ENCODE peak calls at places on chromosome 19, in eight cellular contexts. B, J, E, P, U, C, X and F are unnamed samples. For H3K4me1, the result is how much of the 10 kb centered on the place peaks cover.

GRCh38 chr19:54266133-54266532 is 9.1 kb upstream of the LILRB5 start:
- DNase-seq in B (peak), J (peak), E (peak), P (peak), U (peak), C (peak), X (peak), F (no peak)

GRCh38 chr19:29800086-29800825 is 11.5 kb upstream of the CCNE1 start:
- DNase-seq in B (no peak), J (no peak), E (no peak), P (no peak), U (no peak), C (no peak), X (no peak), F (no peak)

GRCh38 chr19:44741258-44741731 is 7.2 kb upstream of the BCL3 start:
- DNase-seq in B (peak), J (peak), E (no peak), P (no peak), U (no peak), C (no peak), X (no peak), F (no peak)

GRCh38 chr19:13099073-13099999 is 3.3 kb downstream of the LYL1 start:
- DNase-seq in B (peak), J (no peak), E (peak), P (peak), U (peak), C (peak), X (peak), F (no peak)

GRCh38 chr19:29831041-29831548 is 19.3 kb downstream of the CCNE1 start:
- DNase-seq in B (no peak), J (peak), E (no peak), P (no peak), U (no peak), C (no peak), X (no peak), F (no peak)

GRCh38 chr19:11100064-11100463 is 10.8 kb downstream of the LDLR start:
- DNase-seq in B (no peak), J (no peak), E (no peak), P (no peak), U (no peak), C (no peak), X (no peak), F (no peak)

GRCh38 chr19:4910594-4911273 is 1.4 kb downstream of the UHRF1 start:
- DNase-seq in B (peak), J (peak), E (peak), P (no peak), U (peak), C (peak), X (no peak), F (no peak)

GRCh38 chr19:20078696-20079095 is 896 bp downstream of the ZNF90 start:
- DNase-seq in B (peak), J (no peak), E (peak), P (no peak), U (no peak), C (peak), X (no peak), F (no peak)

GRCh38 chr19:29690842-29691241 is 24.2 kb downstream of the C19orf12 start:
- DNase-seq in B (no peak), J (peak), E (no peak), P (no peak), U (peak), C (no peak), X (peak), F (no peak)

GRCh38 chr19:7348587-7349230 is at the start of gene ARHGEF18:
- DNase-seq in B (peak), J (no peak), E (no peak), P (no peak), U (no peak), C (no peak), X (no peak), F (no peak)

GRCh38 chr19:58578430-58578925 is 5.3 kb upstream of the MZF1 start:
- DNase-seq in B (no peak), J (no peak), E (no peak), P (no peak), U (no peak), C (peak), X (no peak), F (no peak)

GRCh38 chr19:43455321-43456113 is 9.9 kb downstream of the LYPD3 start:
- DNase-seq in B (no peak), J (no peak), E (no peak), P (no peak), U (no peak), C (no peak), X (no peak), F (no peak)

GRCh38 chr19:27974082-27974513 is 1238.9 kb downstream of the UQCRFS1 start:
- DNase-seq in B (peak), J (peak), E (no peak), P (peak), U (peak), C (peak), X (peak), F (no peak)

GRCh38 chr19:33221641-33222040 is 4.0 kb downstream of the SLC7A10 start:
- DNase-seq in B (no peak), J (peak), E (no peak), P (no peak), U (no peak), C (no peak), X (no peak), F (no peak)

GRCh38 chr19:11420429-11420893 is 1.3 kb upstream of the RGL3 start:
- DNase-seq in B (no peak), J (no peak), E (peak), P (no peak), U (peak), C (peak), X (peak), F (no peak)

GRCh38 chr19:13748169-13748884 is 16.0 kb upstream of the MRI1 start:
- DNase-seq in B (peak), J (peak), E (no peak), P (no peak), U (peak), C (peak), X (peak), F (no peak)

GRCh38 chr19:32067686-32068085 is 277.7 kb upstream of the ZNF507 start:
- DNase-seq in B (no peak), J (peak), E (no peak), P (no peak), U (peak), C (no peak), X (peak), F (no peak)

GRCh38 chr19:14974488-14974887 is 5.2 kb downstream of the SLC1A6 start:
- DNase-seq in B (no peak), J (no peak), E (no peak), P (no peak), U (no peak), C (no peak), X (no peak), F (no peak)

GRCh38 chr19:34428549-34429285 is 536 bp downstream of the UBA2 start:
- DNase-seq in B (peak), J (peak), E (peak), P (peak), U (peak), C (no peak), X (peak), F (no peak)

GRCh38 chr19:49799798-49800376 is 13.2 kb downstream of the FUZ start:
- DNase-seq in B (no peak), J (no peak), E (no peak), P (no peak), U (no peak), C (peak), X (peak), F (no peak)

GRCh38 chr19:18764591-18765051 is 26.5 kb downstream of the COMP start:
- DNase-seq in B (no peak), J (no peak), E (no peak), P (no peak), U (no peak), C (no peak), X (no peak), F (no peak)

GRCh38 chr19:48290923-48291700 is 21.2 kb downstream of the ZNF114 start:
- DNase-seq in B (peak), J (peak), E (peak), P (peak), U (peak), C (peak), X (peak), F (no peak)

GRCh38 chr19:49912965-49913685 is 15.9 kb upstream of the ATF5 start:
- DNase-seq in B (no peak), J (no peak), E (no peak), P (no peak), U (peak), C (peak), X (peak), F (no peak)

GRCh38 chr19:6459356-6460098 is at the start of gene SLC25A23:
- DNase-seq in B (peak), J (peak), E (peak), P (peak), U (peak), C (peak), X (peak), F (no peak)

GRCh38 chr19:35903550-35904179 is 1.3 kb downstream of the HCST start:
- DNase-seq in B (peak), J (peak), E (peak), P (peak), U (peak), C (peak), X (peak), F (peak)

GRCh38 chr19:20969898-20970297 is 46.8 kb downstream of the ZNF85 start:
- DNase-seq in B (no peak), J (no peak), E (no peak), P (no peak), U (no peak), C (no peak), X (no peak), F (no peak)

GRCh38 chr19:12628040-12629022 is 17.6 kb downstream of the ZNF791 start:
- DNase-seq in B (no peak), J (peak), E (no peak), P (no peak), U (no peak), C (no peak), X (no peak), F (no peak)

GRCh38 chr19:32196690-32197420 is 148.6 kb upstream of the ZNF507 start:
- DNase-seq in B (no peak), J (no peak), E (no peak), P (no peak), U (no peak), C (no peak), X (peak), F (peak)

GRCh38 chr19:7101498-7102253 is 32.2 kb downstream of the ZNF557 start:
- DNase-seq in B (no peak), J (no peak), E (no peak), P (no peak), U (no peak), C (no peak), X (no peak), F (no peak)

GRCh38 chr19:36420961-36421748 is 2.7 kb upstream of the ZFP82 start:
- DNase-seq in B (no peak), J (no peak), E (no peak), P (no peak), U (no peak), C (peak), X (no peak), F (no peak)

GRCh38 chr19:53091855-53092254 is 11.4 kb downstream of the ZNF160 start:
- DNase-seq in B (no peak), J (no peak), E (no peak), P (no peak), U (no peak), C (no peak), X (no peak), F (no peak)

DNA sequence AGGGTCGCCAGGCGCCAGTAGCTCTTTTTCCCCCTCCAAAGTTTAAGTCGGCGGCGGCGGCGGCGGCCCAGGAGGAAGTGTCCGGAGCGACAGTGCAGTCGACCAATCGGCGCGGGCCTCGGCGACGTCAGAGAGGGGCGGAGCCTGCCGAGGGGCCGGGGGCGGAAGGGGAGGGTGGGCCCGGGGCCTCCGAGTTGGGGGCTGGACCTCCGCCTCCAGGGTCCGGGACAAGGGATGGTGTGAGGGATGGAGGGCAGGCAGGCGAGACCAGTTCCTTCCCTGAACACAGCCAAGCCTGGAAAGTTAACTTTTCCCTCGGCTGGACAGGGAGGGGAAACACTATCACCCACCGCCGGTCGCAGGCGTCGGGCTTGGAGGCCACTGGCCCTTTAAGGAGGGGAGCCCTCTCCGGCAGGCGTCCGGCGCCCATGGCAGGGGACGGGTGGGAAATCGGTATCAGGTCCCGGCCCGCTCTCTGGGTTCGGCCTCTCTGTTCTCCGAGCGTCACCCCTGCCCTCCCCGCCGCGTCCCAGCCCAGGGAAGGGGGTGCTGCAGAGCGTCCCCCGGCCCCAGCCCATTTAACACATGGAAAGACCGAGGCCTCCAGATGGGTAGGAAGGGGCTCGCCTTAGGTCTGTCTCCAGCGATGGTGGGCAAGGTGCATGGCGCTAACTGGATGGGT is at the start of gene PRKD2:
- DNase-seq in B (peak), J (peak), E (peak), P (peak), U (peak), C (peak), X (peak), F (peak)
- TF ChIP-seq POLR2A in B (peak), J (peak), E (peak), P (no peak), U (no peak), C (peak), X (no peak), F (no peak)

DNA sequence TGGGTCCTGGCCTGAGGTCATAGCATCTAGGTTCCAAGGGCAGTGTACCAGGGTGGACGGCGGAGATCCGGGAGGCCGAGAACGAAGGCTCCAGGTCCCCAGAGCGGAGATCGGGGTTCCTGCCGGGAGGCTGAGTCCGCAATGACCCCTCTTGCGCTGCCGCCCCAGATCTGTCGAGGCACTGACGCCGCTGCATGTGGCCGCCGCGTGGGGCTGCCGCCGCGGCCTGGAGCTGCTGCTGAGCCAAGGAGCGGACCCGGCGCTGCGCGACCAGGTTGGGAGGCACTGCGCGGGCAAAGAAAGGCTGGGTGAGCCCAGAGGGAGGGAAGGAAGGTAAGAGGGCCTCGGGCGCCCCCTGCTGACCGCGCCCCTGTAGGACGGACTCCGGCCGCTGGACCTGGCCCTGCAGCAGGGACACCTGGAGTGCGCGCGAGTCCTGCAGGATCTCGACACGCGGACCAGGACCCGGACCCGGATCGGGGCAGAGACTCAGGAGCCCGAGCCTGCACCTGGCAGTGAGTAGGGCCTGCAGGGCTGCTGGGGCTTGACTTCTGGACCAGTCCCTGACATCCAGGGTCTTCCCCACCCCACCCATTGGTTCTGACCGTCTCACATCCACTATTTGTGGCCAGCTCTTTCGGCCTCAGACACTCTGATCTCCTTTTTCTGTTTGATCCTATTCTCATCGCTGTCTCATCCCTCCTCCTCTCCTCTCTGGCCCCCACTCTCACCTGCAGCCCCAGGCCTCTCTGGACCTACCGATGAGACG is 971 bp downstream of the ANKLE1 start:
- DNase-seq in B (peak), J (peak), E (peak), P (peak), U (peak), C (peak), X (peak), F (peak)
- H3K4me1 ChIP-seq in B (under half), J (under half), E (under half), P (under half), U (under half), C (under half), X (under half), F (under half)

DNA sequence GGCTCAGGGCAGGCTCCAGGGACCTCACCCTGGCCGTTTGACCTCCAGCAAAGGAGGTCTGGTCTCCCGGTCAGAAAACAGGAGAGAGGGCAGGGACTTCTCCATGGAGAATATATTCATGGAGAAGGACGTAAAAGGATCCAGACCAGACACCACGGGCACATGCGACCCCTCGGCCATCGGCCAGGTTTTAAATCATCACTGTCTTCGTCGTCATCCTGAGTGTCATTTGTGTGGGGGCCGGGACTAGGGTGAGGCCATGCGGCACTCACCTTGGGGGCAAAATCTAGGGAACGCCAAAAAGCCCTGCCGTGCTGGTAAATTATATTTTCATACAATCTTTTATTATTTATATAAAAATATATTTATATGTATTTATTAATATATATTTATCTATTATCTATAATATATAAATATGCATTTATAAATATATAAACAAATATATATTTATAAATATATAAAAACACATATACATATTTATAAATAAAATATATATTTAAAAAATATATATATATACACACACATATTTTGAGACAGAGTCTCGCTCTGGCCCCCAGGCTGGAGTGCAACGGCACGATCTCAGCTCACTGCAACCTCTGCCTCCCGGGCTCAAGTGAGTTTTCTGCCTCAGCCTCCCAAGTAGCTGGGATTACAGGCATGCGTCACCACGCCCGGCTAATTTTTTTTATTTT is 75.4 kb downstream of the GADD45B start:
- DNase-seq in B (no peak), J (no peak), E (no peak), P (no peak), U (no peak), C (no peak), X (no peak), F (no peak)
- TF ChIP-seq EP300 in B (no peak), J (no peak), E (no peak), P (no peak), U (no peak), C (no peak), X (no peak), F (no peak)

DNA sequence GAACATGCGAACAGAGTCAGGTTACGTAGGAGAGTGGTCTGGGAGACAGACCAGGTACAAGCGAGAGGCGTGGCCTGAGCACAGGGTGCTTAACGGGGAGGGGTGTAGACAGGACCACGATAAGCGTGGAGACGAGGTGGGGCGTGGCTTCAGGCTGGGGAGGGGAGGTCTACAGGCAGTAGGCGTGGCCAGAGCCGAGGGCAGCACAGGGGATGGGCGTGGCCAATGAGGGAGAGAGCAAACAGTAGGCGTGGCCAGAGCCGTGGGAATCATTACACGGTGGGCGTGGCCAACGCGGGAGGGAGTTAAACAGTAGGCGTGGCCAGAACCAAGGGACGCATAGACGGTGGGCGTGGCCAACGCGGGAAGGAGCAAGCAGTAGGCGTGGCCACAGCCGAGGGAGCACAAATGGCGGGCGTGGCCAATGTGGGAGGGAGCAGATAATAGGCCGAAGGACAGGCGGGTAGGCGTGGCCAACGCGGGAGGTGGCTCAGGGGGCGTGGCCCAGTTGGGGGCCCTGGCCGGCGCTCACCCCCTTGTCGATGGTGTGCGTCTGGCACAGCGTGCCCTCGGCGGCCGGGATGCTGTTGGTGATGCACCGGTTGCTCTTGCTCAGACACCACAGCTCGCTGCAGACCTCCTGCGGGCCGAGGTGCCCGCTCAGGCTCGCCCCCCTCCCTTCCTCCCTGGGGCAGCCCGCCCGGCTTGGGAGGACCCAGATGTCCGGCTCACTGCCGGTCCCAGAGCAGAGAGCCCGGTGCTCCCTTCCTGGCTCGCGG is 15.2 kb upstream of the MYO1F start:
- DNase-seq in B (peak), J (peak), E (peak), P (peak), U (peak), C (peak), X (peak), F (peak)
- TF ChIP-seq POLR2A in B (no peak), J (peak), E (peak), P (no peak), U (no peak), C (no peak), X (peak), F (no peak)

DNA sequence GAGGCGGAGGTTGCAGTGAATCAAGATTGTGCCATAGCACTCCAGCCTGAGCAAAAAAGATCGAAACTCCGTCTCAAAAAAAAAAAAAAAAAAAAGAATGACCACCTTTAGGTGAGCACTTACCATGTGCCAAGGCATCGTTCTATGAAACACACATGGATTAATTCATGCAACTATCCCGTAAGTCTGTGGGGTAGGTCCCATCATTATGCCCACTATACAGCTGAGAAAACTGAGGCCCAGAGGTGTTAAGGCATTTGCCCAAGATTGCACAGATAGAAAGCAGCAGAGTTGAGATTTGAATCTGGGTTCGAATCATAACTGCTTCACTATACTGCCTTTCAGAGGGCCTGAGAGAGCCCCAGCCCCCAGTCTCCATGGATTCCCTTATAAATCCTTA is 2.3 kb downstream of the GMFG start:
- DNase-seq in B (no peak), J (no peak), E (no peak), P (no peak), U (no peak), C (no peak), X (no peak), F (no peak)
- H3K4me1 ChIP-seq in B (under half), J (under half), E (under half), P (under half), U (under half), C (under half), X (under half), F (under half)

GRCh38 chr19:9848761-9849160 is 13.6 kb downstream of the PIN1 start:
- DNase-seq in B (no peak), J (no peak), E (no peak), P (no peak), U (no peak), C (no peak), X (no peak), F (no peak)
- TF ChIP-seq EP300 in B (no peak), J (no peak), E (no peak), P (no peak), U (no peak), C (no peak), X (no peak), F (no peak)

GRCh38 chr19:45817010-45817724 is 2.1 kb upstream of the RSPH6A start:
- DNase-seq in B (peak), J (peak), E (peak), P (peak), U (peak), C (peak), X (peak), F (peak)
- TF ChIP-seq POLR2A in B (no peak), J (no peak), E (no peak), P (no peak), U (no peak), C (no peak), X (peak), F (no peak)